ENCODE peak calls at places on chromosomes 3 and 15, in four cellular contexts. H is HepG2, S is K562, Z is GM12878. R is an unnamed sample. For H3K4me1, the result is how much of the 10 kb centered on the place peaks cover.

GRCh38 chr3:9098716-9099675 is 135.7 kb upstream of the RAD18 start:
- DNase-seq in Z (no peak), H (no peak), S (no peak), R (no peak)

GRCh38 chr3:63910873-63911272 is 1.3 kb downstream of the SCAANT1 start:
- DNase-seq in Z (no peak), S (no peak), H (peak), R (no peak)

GRCh38 chr3:178455966-178456365 is 80.3 kb upstream of the KCNMB2 start:
- DNase-seq in H (no peak), S (no peak), Z (no peak), R (no peak)

GRCh38 chr3:108090066-108090700 is 648 bp downstream of the CD47 start:
- DNase-seq in Z (no peak), S (peak), H (no peak), R (no peak)

GRCh38 chr3:177468816-177469590 is 271.7 kb upstream of the TBL1XR1 start:
- DNase-seq in S (no peak), Z (no peak), H (no peak), R (no peak)

GRCh38 chr3:110314512-110315114 is 757.0 kb upstream of the NECTIN3 start:
- DNase-seq in Z (peak), H (peak), S (peak), R (peak)

GRCh38 chr3:39911465-39912309 is 102.3 kb downstream of the MYRIP start:
- DNase-seq in Z (no peak), H (peak), S (no peak), R (no peak)

GRCh38 chr15:64552281-64552948 is 92.0 kb downstream of the ZNF609 start:
- DNase-seq in S (no peak), H (no peak), Z (no peak), R (no peak)

GRCh38 chr3:101898752-101899169 is 49.4 kb downstream of the NFKBIZ start:
- DNase-seq in H (no peak), S (no peak), Z (peak), R (no peak)

GRCh38 chr15:51212239-51212638 is 117.5 kb upstream of the TNFAIP8L3 start:
- DNase-seq in S (no peak), H (no peak), Z (no peak), R (no peak)

GRCh38 chr15:74320358-74321247 is 46.8 kb downstream of the CYP11A1 start:
- DNase-seq in H (peak), Z (no peak), S (peak), R (peak)

GRCh38 chr3:126447456-126448106 is 28.1 kb downstream of the ZXDC start:
- DNase-seq in S (no peak), Z (no peak), H (no peak), R (no peak)

GRCh38 chr3:184560992-184561328 is 625 bp upstream of the EPHB3 start:
- DNase-seq in Z (no peak), S (no peak), H (no peak), R (peak)

GRCh38 chr15:36796161-36796560 is 216.7 kb downstream of the CDIN1 start:
- DNase-seq in S (no peak), H (no peak), Z (no peak), R (no peak)

DNA sequence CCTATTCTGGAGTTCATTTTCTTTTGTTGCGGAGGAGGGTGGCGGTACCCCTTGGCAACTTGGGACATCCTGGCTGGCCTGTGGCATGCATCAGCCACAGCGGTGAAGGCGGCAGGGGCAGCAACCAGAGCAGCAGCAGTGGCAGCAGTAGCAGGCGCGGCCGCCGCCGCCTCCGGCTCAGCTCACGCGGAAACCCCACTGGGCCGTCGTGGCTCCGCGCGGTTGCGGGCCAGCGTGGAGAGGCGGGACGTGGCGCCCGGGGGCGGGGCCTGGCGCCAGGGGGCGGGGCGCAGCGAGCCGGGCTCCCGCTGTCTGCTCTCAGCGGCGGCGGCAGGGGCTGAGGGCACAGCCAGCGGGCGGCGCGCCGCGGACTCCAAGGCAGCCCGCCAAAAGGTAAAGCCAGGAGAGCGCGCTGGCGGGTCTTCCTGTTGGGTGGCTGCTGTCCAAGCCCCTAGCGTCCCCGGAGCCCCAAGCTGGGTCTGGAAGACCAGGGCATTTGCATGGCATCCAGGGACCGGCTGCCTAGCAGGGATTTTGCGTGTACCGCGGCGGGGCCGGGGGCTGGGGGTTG is 334.4 kb upstream of the THRB start:
- DNase-seq in S (peak), H (no peak), Z (no peak), R (peak)
- H3K4me1 ChIP-seq in S (under half), H (under half), Z (under half), R (under half)

GRCh38 chr3:171103185-171103584 is 76.7 kb upstream of the SLC2A2 start:
- DNase-seq in S (no peak), H (no peak), Z (no peak), R (no peak)

GRCh38 chr3:171108066-171108465 is 81.5 kb upstream of the SLC2A2 start:
- DNase-seq in Z (no peak), S (no peak), H (no peak), R (no peak)

GRCh38 chr3:171099911-171100310 is 73.4 kb upstream of the SLC2A2 start:
- DNase-seq in Z (no peak), H (no peak), S (no peak), R (no peak)

DNA sequence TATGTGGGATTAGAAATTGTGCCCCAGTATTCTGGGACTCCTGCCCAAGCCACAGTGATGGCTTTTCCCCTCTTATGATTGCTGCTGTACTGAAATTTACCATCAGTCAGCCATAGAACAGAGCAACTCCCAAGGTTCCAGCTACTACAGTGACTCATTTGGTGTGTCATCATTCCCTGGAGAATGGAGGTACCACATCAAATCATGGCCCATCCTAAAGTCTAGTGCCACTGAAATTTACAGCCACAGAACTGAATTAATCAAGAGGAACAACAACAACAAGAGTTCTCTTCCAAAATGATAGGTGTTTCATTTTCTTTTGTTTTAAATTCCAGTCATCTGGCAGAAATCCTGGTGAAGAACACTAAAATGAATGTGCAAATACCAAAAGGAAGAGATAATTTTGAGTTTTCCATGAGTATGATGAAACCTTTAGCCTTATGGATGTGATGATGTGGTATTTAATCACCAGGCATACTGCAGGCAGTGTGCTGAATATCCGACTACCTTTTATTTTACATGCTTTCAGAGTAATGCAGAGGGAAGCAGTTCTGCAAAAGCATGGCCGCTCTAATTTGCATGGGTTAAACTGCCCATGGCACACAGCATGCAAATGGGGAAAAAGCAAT is 75.6 kb upstream of the SLC2A2 start:
- DNase-seq in Z (no peak), S (no peak), H (no peak), R (no peak)
- TF ChIP-seq CHD4 in Z (no peak), S (no peak), H (no peak), R (no peak)

DNA sequence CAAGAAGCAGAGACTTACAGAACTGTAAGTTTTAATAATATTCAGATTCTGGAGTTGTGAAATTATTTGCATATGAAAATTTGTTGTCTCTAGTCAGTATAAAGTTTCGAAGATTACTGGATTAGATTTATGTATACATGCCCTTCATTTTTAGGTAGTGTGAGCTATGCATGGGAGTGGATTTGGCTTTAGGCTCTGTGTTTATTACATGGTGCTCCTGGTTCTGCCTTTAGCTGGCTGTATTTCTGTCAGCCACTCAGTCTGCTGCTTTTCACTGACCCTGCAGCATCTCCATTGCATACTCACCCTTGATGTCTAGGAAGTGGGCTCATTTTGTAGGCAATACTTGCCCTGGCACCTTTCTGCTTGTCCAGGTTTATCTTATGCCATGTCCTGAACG is 147.5 kb upstream of the LRRFIP2 start:
- DNase-seq in Z (no peak), S (no peak), H (no peak), R (no peak)
- H3K4me1 ChIP-seq in Z (under half), S (under half), H (under half), R (under half)

GRCh38 chr3:98812851-98813374 is 49.8 kb downstream of the ST3GAL6 start:
- DNase-seq in Z (no peak), S (peak), H (peak), R (peak)

GRCh38 chr3:98807565-98807964 is 44.4 kb downstream of the ST3GAL6 start:
- DNase-seq in H (no peak), Z (no peak), S (no peak), R (no peak)

GRCh38 chr3:98808071-98808470 is 44.9 kb downstream of the ST3GAL6 start:
- DNase-seq in Z (no peak), S (no peak), H (no peak), R (no peak)

GRCh38 chr3:98809561-98809960 is 46.4 kb downstream of the ST3GAL6 start:
- DNase-seq in H (no peak), S (no peak), Z (no peak), R (no peak)

GRCh38 chr3:98811048-98811447 is 47.9 kb downstream of the ST3GAL6 start:
- DNase-seq in H (peak), S (no peak), Z (no peak), R (no peak)
- TF ChIP-seq CHD4 in H (no peak), S (no peak), Z (no peak), R (no peak)

GRCh38 chr15:78049691-78050440 is 27.6 kb downstream of the TBC1D2B start:
- DNase-seq in S (no peak), H (no peak), Z (peak), R (no peak)
- H3K4me1 ChIP-seq in S (under half), H (under half), Z (half or more), R (under half)

DNA sequence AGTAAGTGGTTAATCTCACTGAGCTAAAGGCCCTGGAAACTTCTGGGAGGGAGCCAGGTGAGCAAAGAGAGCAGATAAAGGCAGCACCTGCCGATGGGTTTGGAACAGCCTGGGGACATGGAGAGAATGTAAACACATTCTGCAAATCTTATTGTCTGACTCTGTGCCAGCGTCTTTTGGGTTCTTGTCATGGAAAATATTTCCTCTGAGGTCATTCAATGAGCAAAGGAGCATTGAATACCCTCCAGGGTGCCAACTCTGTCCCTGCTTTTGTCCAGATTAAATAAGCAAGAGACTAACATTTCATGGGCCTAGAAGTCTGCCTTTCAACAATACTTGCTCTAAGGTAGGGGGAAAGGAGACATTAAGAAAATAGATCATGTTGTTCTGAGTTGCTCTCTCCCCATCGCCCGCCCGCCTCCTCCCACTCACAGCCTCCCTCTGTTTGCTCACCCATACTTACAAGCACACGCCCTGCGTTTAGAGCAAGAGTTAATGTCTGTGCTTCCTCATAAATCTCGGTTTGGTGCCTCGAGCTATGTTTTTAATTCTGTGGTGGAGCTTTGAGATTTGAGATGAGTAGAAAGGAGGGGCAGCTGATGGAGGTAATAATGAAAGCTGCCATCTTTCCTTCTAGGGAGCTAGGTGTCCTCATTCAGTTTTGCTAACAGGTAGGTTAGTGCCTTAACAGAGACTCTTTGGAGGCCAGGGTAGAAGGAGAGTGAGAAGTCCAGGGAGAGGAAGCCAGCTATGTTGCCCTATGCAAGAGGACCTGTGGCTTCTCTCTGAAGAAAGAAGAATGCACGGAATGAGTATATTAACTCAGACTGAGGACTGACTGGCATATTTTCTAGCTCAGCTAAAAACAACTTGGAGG is 132.9 kb downstream of the TPRG1 start:
- DNase-seq in S (no peak), H (no peak), Z (no peak), R (peak)
- TF ChIP-seq CHD4 in S (no peak), H (no peak), Z (no peak), R (no peak)

R was measured in A549.